ENCODE peak calls at places on chromosomes 7 and 10, in five cellular contexts. O is dorsolateral prefrontal cortex; C is cardiac fibroblast; P is CD4-positive, alpha-beta memory T cell; R is upper lobe of right lung. F is an unnamed sample.

GRCh38 chr7:24521917-24522583 is 51.2 kb upstream of the PALS2 start:
- DNase-seq in O (no peak), C (no peak), P (no peak), R (no peak), F (no peak)

GRCh38 chr10:123655763-123656162 is 10.4 kb upstream of the GPR26 start:
- DNase-seq in O (no peak), C (no peak), P (no peak), R (peak), F (no peak)

GRCh38 chr10:125411724-125412123 is 251.4 kb upstream of the CTBP2 start:
- DNase-seq in O (no peak), C (peak), P (no peak), R (no peak), F (no peak)

GRCh38 chr7:116525913-116526857 is 1.3 kb downstream of the CAV1 start:
- DNase-seq in O (peak), C (peak), P (peak), R (peak), F (peak)

GRCh38 chr7:152459724-152460251 is 24.0 kb upstream of the KMT2C start:
- DNase-seq in O (no peak), C (no peak), P (no peak), R (peak), F (peak)

GRCh38 chr10:116138897-116139296 is 134.1 kb downstream of the GFRA1 start:
- DNase-seq in O (no peak), C (no peak), P (no peak), R (no peak), F (no peak)

GRCh38 chr10:49318751-49319150 is 19.8 kb downstream of the C10orf71 start:
- DNase-seq in O (no peak), C (no peak), P (no peak), R (no peak), F (no peak)

GRCh38 chr7:44608916-44609648 is 2.7 kb downstream of the OGDH start:
- DNase-seq in O (no peak), C (peak), P (no peak), R (no peak), F (no peak)

GRCh38 chr7:76185187-76185915 is 16.3 kb upstream of the SRRM3 start:
- DNase-seq in O (no peak), C (no peak), P (no peak), R (no peak), F (no peak)

GRCh38 chr7:157294773-157295172 is 42.0 kb upstream of the DNAJB6 start:
- DNase-seq in O (no peak), C (no peak), P (no peak), R (no peak), F (no peak)

GRCh38 chr7:123594813-123595241 is 6.8 kb upstream of the ASB15 start:
- DNase-seq in O (no peak), C (no peak), P (no peak), R (no peak), F (no peak)

GRCh38 chr7:23473848-23474097 is 3.5 kb upstream of the IGF2BP3 start:
- DNase-seq in O (no peak), C (no peak), P (no peak), R (no peak), F (no peak)

GRCh38 chr10:101319241-101319915 is 34.6 kb upstream of the BTRC start:
- DNase-seq in O (peak), C (peak), P (no peak), R (no peak), F (no peak)

GRCh38 chr10:80356563-80356999 is at the start of the genes DYDC1 and DYDC2:
- DNase-seq in O (peak), C (peak), P (peak), R (peak), F (peak)

GRCh38 chr7:24587853-24588252 is 14.6 kb downstream of the PALS2 start:
- DNase-seq in O (no peak), C (no peak), P (peak), R (no peak), F (no peak)

GRCh38 chr7:137007001-137007725 is 138.7 kb downstream of the CHRM2 start:
- DNase-seq in O (no peak), C (no peak), P (no peak), R (no peak), F (no peak)

GRCh38 chr7:4265056-4265455 is 417.0 kb upstream of the FOXK1 start:
- DNase-seq in O (no peak), C (no peak), P (no peak), R (no peak), F (no peak)

GRCh38 chr7:1331576-1332467 is 99.2 kb downstream of the UNCX start:
- DNase-seq in O (no peak), C (no peak), P (no peak), R (no peak), F (no peak)

GRCh38 chr10:131396108-131397010 is 84.8 kb upstream of the TCERG1L start:
- DNase-seq in O (no peak), C (no peak), P (no peak), R (no peak), F (no peak)

GRCh38 chr7:11457419-11457818 is 374.6 kb downstream of the THSD7A start:
- DNase-seq in O (no peak), C (no peak), P (no peak), R (no peak), F (no peak)

GRCh38 chr10:88028654-88029053 is 165.2 kb downstream of the PTEN start:
- DNase-seq in O (no peak), C (no peak), P (peak), R (no peak), F (peak)

GRCh38 chr10:84293574-84294016 is 34.8 kb upstream of the CCSER2 start:
- DNase-seq in O (peak), C (no peak), P (no peak), R (no peak), F (no peak)

GRCh38 chr7:55020481-55020871 is 1.7 kb downstream of the EGFR start:
- DNase-seq in O (no peak), C (peak), P (no peak), R (peak), F (no peak)

GRCh38 chr7:105806592-105807266 is 69.7 kb downstream of the ATXN7L1 start:
- DNase-seq in O (peak), C (peak), P (no peak), R (no peak), F (peak)

GRCh38 chr7:87047-87446 is 105.3 kb upstream of the FAM20C start:
- DNase-seq in O (no peak), C (no peak), P (no peak), R (no peak), F (no peak)

GRCh38 chr10:17022898-17023297 is 106.7 kb downstream of the CUBN start:
- DNase-seq in O (no peak), C (peak), P (no peak), R (no peak), F (no peak)
- H3K4me3 ChIP-seq in O (no peak), C (no peak), P (no peak), R (no peak), F (no peak)

GRCh38 chr7:130140551-130141160 is 64.5 kb downstream of the TMEM209 start:
- DNase-seq in O (no peak), C (no peak), P (no peak), R (no peak), F (no peak)
- H3K4me3 ChIP-seq in O (no peak), C (no peak), P (no peak), R (peak), F (no peak)

GRCh38 chr7:156065400-156065799 is 253.1 kb upstream of the SHH start:
- DNase-seq in O (no peak), C (no peak), P (no peak), R (no peak), F (no peak)

GRCh38 chr7:156063241-156063810 is 251.1 kb upstream of the SHH start:
- DNase-seq in O (no peak), C (no peak), P (no peak), R (no peak), F (no peak)

GRCh38 chr7:156067156-156067555 is 254.9 kb upstream of the SHH start:
- DNase-seq in O (no peak), C (no peak), P (no peak), R (no peak), F (no peak)

GRCh38 chr7:156062286-156062685 is 250.0 kb upstream of the SHH start:
- DNase-seq in O (no peak), C (no peak), P (no peak), R (peak), F (no peak)

GRCh38 chr7:156064921-156065386 is 252.7 kb upstream of the SHH start:
- DNase-seq in O (no peak), C (no peak), P (no peak), R (no peak), F (no peak)
- H3K4me3 ChIP-seq in O (no peak), C (no peak), P (no peak), R (no peak), F (no peak)

GRCh38 chr10:13890233-13890616 is 303.5 kb downstream of the PRPF18 start:
- DNase-seq in O (no peak), C (no peak), P (no peak), R (no peak), F (no peak)

GRCh38 chr10:13892871-13893270 is 306.1 kb downstream of the PRPF18 start:
- DNase-seq in O (no peak), C (no peak), P (no peak), R (no peak), F (no peak)

GRCh38 chr10:13893926-13894325 is 307.2 kb downstream of the PRPF18 start:
- DNase-seq in O (no peak), C (peak), P (no peak), R (no peak), F (no peak)

GRCh38 chr10:13891542-13892431 is 305.0 kb downstream of the PRPF18 start:
- DNase-seq in O (no peak), C (peak), P (no peak), R (peak), F (no peak)

DNA sequence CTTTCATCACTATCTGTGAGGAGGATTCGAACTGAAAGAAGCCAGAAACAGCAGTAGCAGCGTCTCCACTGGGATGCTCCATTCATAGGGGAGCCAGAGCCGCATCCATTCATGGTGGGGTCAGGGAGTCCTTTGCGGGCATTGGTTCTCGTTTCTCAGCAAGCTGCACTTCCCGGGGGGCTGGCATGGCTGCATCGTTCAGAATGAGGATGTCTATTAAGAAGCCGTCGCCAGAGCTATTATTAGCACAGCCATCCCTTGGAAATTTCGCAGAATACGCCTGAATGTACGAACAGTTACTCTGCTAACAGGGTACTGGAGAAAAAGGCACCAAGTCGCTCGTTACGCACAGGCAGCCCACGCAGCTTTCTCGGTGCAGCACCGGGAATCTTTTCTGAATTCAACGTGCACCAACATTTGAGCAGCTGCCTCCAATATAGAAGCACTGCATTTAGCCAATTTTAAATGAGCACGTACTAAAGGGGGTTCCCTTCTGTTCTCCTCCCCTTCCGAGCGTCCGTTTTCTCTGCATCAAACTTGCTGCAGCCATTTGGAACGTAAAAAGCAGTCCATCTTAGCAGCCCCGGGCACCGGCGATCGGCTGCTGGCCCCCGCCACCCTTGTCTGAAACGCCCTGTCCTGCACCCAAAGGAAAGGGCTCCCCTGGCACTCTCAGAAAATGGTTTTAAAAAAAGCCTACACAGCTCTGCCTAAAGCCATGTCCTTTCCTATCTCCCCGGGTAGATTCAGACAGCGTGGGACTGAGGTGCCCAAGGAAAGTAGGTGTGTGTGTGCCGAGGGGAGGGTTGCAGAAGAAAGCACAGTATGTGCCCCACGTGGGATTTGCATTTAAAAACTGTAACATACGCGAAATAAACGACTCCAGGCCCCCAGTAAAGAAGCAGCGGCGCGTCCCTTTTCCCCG is 304.1 kb downstream of the PRPF18 start:
- DNase-seq in O (no peak), C (peak), P (no peak), R (peak), F (no peak)
- H3K4me3 ChIP-seq in O (peak), C (peak), P (no peak), R (peak), F (no peak)

DNA sequence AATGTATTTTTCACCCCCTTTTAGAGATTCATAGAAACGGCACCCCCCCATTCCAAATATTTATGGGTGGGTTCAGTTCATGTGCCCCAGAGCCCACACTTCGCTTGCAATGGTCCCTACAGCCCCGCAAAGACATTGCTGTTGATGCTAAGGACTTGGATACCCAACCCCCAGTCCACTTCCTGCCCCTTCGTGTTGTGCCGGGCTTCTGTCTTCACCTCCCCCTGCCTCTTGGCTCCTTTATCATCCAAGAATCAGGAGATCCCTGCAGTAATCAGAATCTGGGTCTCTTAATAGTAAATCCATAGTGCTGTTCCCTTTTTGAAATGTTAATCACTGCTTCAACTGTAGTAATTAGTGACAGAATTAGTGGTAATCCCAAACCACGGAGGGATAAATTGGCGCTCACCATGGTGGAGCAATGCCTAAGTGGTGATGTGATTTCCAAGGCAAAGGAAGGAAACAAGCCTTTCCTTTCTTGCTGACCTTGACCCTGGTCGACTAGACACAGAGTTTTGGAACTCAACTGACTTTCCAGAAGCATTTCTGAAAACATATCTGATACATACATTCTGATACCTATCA is 67.7 kb downstream of the HK1 start:
- DNase-seq in O (no peak), C (peak), P (no peak), R (no peak), F (no peak)
- H3K4me3 ChIP-seq in O (no peak), C (no peak), P (no peak), R (no peak), F (no peak)

GRCh38 chr10:21372651-21373410 is 152.7 kb downstream of the SKIDA1 start:
- DNase-seq in O (no peak), C (peak), P (peak), R (no peak), F (peak)

GRCh38 chr10:21369697-21370096 is 155.8 kb downstream of the SKIDA1 start:
- DNase-seq in O (no peak), C (peak), P (no peak), R (no peak), F (no peak)

GRCh38 chr10:21364196-21365114 is 161.0 kb downstream of the SKIDA1 start:
- DNase-seq in O (no peak), C (peak), P (no peak), R (no peak), F (no peak)

GRCh38 chr10:21368022-21368582 is 157.4 kb downstream of the SKIDA1 start:
- DNase-seq in O (no peak), C (no peak), P (no peak), R (no peak), F (peak)

DNA sequence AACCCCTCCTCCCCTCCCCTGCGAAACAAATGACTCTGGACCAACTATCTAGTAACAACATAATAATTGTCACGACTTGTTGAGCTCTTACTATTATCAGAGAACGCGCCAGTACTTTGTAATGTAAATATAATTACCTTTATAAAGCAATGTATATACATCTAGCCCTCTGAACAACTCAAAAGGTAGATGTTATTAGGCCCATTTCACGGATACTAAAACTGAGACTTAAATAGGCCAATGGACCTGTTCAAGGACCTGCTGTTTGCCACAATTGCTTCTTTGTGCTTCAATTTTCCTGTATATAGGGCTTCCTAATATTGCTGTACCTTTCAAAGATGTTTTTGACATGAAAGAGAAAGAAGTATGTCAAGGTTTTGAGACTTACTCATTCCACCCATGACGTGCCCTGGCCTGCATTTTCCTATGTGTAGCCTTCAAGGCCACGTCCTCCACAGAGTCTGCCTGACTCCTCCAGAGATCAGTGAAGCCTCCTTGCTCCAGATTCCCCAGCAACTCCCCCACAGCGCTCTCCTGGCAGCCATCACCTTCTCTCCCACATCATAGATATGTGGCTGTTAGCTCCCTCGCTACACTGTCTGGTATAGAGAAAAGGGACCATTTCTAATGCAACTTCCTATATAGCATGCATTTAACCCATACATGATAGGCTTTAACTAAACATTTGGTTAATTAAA is 156.6 kb downstream of the SKIDA1 start:
- DNase-seq in O (peak), C (peak), P (no peak), R (no peak), F (no peak)
- H3K4me3 ChIP-seq in O (no peak), C (no peak), P (no peak), R (no peak), F (no peak)

GRCh38 chr7:40907286-40907685 is 772.5 kb downstream of the SUGCT start:
- DNase-seq in O (no peak), C (no peak), P (no peak), R (no peak), F (no peak)
- H3K4me3 ChIP-seq in O (no peak), C (no peak), P (no peak), R (no peak), F (no peak)